ENCODE peak calls at places on chromosome 10, in seven cellular contexts. N is foreskin fibroblast; E is left ventricle myocardium inferior; X is lung; I is CD8-positive, alpha-beta T cell; Z is endothelial cell; U is cardiac muscle cell. P is an unnamed sample.

GRCh38 chr10:116836902-116837513 is 12.3 kb upstream of the ENO4 start:
- DNase-seq in N (peak), E (no peak), X (no peak), I (no peak), Z (no peak), U (no peak), P (no peak)

GRCh38 chr10:82396886-82397285 is 521.9 kb downstream of the NRG3 start:
- DNase-seq in N (no peak), E (no peak), X (no peak), I (no peak), Z (no peak), U (no peak), P (no peak)

GRCh38 chr10:11527700-11528255 is 83.7 kb downstream of the USP6NL start:
- DNase-seq in N (no peak), E (no peak), X (no peak), I (no peak), Z (no peak), U (no peak), P (no peak)

GRCh38 chr10:110226926-110227641 is 19.7 kb downstream of the MXI1 start:
- DNase-seq in N (no peak), E (peak), X (peak), I (peak), Z (peak), U (peak), P (peak)

GRCh38 chr10:132204781-132205473 is 18.2 kb downstream of the DPYSL4 start:
- DNase-seq in N (no peak), E (no peak), X (no peak), I (no peak), Z (no peak), U (no peak), P (no peak)

GRCh38 chr10:121900443-121901174 is 27.2 kb downstream of the ATE1 start:
- DNase-seq in N (peak), E (no peak), X (no peak), I (no peak), Z (peak), U (peak), P (no peak)

GRCh38 chr10:18312385-18313145 is 172.3 kb downstream of the CACNB2 start:
- DNase-seq in N (peak), E (no peak), X (no peak), I (no peak), Z (no peak), U (peak), P (no peak)

GRCh38 chr10:1197384-1197783 is 141.2 kb downstream of the WDR37 start:
- DNase-seq in N (no peak), E (no peak), X (no peak), I (no peak), Z (no peak), U (no peak), P (no peak)

GRCh38 chr10:50360486-50360885 is 109.2 kb upstream of the ASAH2 start:
- DNase-seq in N (peak), E (no peak), X (no peak), I (no peak), Z (no peak), U (no peak), P (no peak)

GRCh38 chr10:104406715-104407517 is 53.3 kb downstream of the CFAP58 start:
- DNase-seq in N (peak), E (no peak), X (no peak), I (no peak), Z (no peak), U (peak), P (no peak)

GRCh38 chr10:97608991-97609561 is 19.6 kb downstream of the C10orf62 start:
- DNase-seq in N (no peak), E (peak), X (no peak), I (no peak), Z (no peak), U (peak), P (peak)

DNA sequence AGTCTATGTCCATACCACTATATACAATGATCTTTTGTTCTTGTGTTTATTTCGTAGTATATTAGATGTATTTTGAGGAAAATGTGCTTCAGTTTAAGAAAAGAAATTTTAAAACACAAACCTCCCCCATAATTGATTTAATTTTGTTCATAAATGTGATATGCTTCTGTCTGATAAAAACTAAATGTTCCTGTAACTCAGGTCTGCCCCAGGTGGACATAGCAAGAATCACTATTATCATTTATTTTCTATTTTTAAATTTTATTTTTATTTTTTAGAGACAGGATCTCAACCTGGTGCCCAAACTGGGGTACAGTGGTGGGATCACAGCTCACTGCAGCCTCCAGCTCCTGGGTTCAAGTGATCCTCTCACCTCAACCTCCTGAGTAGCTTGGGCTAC is 43.2 kb downstream of the BEND7 start:
- DNase-seq in N (peak), E (no peak), X (no peak), I (no peak), Z (no peak), U (peak), P (no peak)
- TF ChIP-seq CTCF in N (peak), E (peak), X (no peak), I (no peak), Z (peak), U (peak), P (no peak)

DNA sequence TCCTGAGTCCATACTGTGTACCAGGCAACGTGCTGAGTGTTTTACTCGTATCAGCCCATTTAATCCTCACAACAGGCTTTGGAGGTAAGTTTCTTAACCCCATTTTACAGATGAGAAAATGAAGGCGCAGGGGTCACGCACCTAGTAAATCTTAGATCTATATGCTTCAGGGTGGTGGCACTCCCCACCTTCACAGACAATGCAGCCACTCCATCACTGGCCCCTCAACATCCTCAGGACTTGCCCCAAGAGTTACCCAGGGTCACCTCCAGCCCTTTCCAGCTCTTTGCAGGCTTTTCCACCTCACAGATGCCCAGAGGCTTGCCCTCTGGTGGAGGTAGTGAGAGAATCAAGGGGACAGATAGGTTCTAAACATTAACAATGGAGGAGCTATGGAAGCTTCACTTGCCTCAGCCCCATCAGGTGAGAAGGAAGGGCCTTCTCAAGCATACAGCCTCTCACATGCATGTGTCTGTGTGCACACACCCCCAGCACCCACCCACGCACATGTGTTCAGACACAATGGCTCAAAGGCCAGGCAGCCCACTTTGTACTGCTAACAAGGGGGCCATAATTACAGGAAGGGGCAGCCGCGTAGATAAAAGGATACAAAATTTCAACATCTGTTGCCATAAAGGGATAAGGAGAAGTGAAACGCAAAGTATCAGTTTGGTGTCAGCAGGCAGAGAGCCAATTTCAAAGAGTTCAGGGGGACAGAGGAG is 29.1 kb downstream of the DPCD start:
- DNase-seq in N (no peak), E (no peak), X (no peak), I (no peak), Z (no peak), U (no peak), P (peak)
- TF ChIP-seq CTCF in N (no peak), E (no peak), X (no peak), I (no peak), Z (no peak), U (no peak), P (no peak)

GRCh38 chr10:48649349-48649944 is 35.2 kb upstream of the WDFY4 start:
- DNase-seq in N (peak), E (no peak), X (no peak), I (no peak), Z (no peak), U (no peak), P (no peak)
- TF ChIP-seq CTCF in N (peak), E (no peak), X (no peak), I (no peak), Z (no peak), U (no peak), P (no peak)

DNA sequence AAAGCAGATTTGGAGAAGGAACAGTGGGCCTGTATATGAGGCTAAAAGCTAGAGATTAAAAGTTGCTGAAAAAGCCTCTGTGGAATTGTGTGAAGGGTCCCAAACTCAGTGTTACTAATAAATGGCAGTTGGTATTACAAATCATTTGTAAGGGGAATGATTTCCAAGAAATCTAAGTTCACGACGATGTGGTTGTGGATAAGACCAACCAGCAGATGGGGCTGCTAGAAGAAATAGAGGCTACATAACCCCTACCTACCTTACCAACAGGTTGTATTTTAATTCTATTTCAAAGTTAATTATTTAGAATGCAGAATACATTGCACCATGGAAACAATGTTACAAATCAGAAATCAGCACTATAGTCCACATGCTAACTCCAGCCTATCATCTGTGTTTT is 377.1 kb downstream of the HPSE2 start:
- DNase-seq in N (peak), E (no peak), X (no peak), I (no peak), Z (no peak), U (peak), P (no peak)
- TF ChIP-seq CTCF in N (no peak), E (no peak), X (no peak), I (no peak), Z (peak), U (no peak), P (no peak)

GRCh38 chr10:113953505-113954272 is 90.0 kb upstream of the ADRB1 start:
- DNase-seq in N (no peak), E (no peak), X (no peak), I (no peak), Z (no peak), U (no peak), P (no peak)
- TF ChIP-seq CTCF in N (no peak), E (peak), X (no peak), I (no peak), Z (no peak), U (peak), P (no peak)

DNA sequence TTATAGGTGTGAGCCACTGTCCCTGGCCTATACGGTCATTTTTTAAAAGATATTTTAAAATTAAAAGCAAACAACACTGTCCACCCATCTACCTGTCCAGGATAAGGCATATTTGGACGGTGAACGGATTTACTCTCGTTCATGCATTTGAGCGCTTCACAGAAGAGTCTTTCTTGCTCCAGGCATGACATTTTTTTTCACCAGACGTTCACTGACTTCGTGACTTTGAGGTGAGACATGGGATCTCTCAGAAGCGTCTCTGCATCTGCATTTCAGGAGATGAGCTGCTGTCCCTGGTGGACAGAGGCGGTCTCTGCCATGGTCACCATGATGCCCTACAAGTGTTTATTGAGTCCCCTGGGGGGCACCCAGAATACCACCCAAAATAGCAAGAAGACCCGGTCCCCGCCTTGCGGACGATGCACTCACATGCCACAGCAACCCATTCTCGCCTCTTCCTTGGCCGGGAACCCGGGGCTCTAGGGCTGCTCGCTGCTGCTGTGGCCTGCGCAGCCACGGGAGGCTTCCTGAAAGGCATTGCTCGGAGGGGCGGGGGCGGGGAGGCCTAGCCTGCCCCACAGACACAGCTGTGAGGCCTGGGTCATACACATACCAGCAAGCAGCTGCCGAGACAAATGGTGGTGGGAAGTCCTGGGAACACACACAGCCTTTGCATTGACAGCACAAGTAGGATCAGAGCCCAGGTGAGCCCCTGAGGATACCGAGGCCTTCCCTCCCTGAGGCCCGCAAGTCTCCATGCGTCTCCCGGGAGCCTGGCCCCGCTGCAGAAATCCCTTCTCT is 84.4 kb downstream of the RGS10 start:
- DNase-seq in N (no peak), E (no peak), X (no peak), I (no peak), Z (no peak), U (no peak), P (no peak)
- TF ChIP-seq CTCF in N (no peak), E (no peak), X (no peak), I (no peak), Z (no peak), U (no peak), P (no peak)

GRCh38 chr10:17228081-17229015 is at the start of gene VIM:
- DNase-seq in N (peak), E (peak), X (peak), I (peak), Z (peak), U (peak), P (peak)

GRCh38 chr10:17229967-17230682 is 2.1 kb downstream of the VIM start:
- DNase-seq in N (peak), E (peak), X (peak), I (peak), Z (peak), U (peak), P (peak)

GRCh38 chr10:17227367-17228080 is 517 bp upstream of the VIM start:
- DNase-seq in N (peak), E (no peak), X (no peak), I (peak), Z (no peak), U (peak), P (no peak)

GRCh38 chr10:17229016-17229716 is 1.1 kb downstream of the VIM start:
- DNase-seq in N (peak), E (peak), X (peak), I (peak), Z (peak), U (peak), P (peak)

GRCh38 chr10:17229717-17229966 is 1.6 kb downstream of the VIM start:
- DNase-seq in N (no peak), E (no peak), X (no peak), I (no peak), Z (peak), U (no peak), P (no peak)
- TF ChIP-seq CTCF in N (no peak), E (no peak), X (no peak), I (no peak), Z (no peak), U (no peak), P (no peak)

GRCh38 chr10:70820976-70821750 is 5.4 kb downstream of the SGPL1 start:
- DNase-seq in N (no peak), E (no peak), X (no peak), I (no peak), Z (no peak), U (no peak), P (no peak)
- TF ChIP-seq CTCF in N (no peak), E (no peak), X (no peak), I (no peak), Z (no peak), U (no peak), P (no peak)

GRCh38 chr10:17115683-17116082 is 13.9 kb downstream of the CUBN start:
- DNase-seq in N (peak), E (no peak), X (no peak), I (no peak), Z (no peak), U (no peak), P (no peak)
- TF ChIP-seq CTCF in N (peak), E (no peak), X (no peak), I (no peak), Z (no peak), U (peak), P (no peak)

GRCh38 chr10:37991655-37992054 is 15.2 kb upstream of the ZNF25 start:
- DNase-seq in N (no peak), E (no peak), X (no peak), I (no peak), Z (no peak), U (no peak), P (no peak)

GRCh38 chr10:37992083-37992482 is 15.6 kb upstream of the ZNF25 start:
- DNase-seq in N (no peak), E (no peak), X (no peak), I (no peak), Z (no peak), U (no peak), P (no peak)
- TF ChIP-seq CTCF in N (no peak), E (no peak), X (no peak), I (no peak), Z (no peak), U (no peak), P (no peak)